ENCODE peak calls at places on chromosomes 5 and 9, in ten cellular contexts. K is A549, V is left ventricle myocardium inferior, X is psoas muscle, R is GM20000, B is choroid plexus epithelial cell, D is astrocyte of the spinal cord, W is AG09309, J is IMR-90, P is RWPE2. Y is an unnamed sample.

GRCh38 chr5:142404046-142404477 is 79.2 kb upstream of the SPRY4 start:
- DNase-seq in K (no peak), V (no peak), X (no peak), R (no peak), B (peak), D (peak), W (no peak), J (peak), P (no peak), Y (no peak)

GRCh38 chr5:121668635-121669034 is 183.0 kb upstream of the FTMT start:
- DNase-seq in K (no peak), V (no peak), X (no peak), R (no peak), B (peak), D (peak), W (no peak), J (no peak), P (no peak), Y (no peak)

GRCh38 chr9:35736201-35736633 is 3.8 kb downstream of the CREB3 start:
- DNase-seq in K (peak), V (peak), X (peak), R (peak), B (peak), D (peak), W (peak), J (peak), P (no peak), Y (peak)

GRCh38 chr9:8254527-8254926 is 454.9 kb upstream of the DMAC1 start:
- DNase-seq in K (no peak), V (no peak), X (no peak), R (no peak), B (no peak), D (peak), W (no peak), J (no peak), P (no peak), Y (no peak)

GRCh38 chr5:65837139-65837538 is 89.2 kb upstream of the ERBIN start:
- DNase-seq in K (no peak), V (no peak), X (no peak), R (no peak), B (peak), D (peak), W (no peak), J (peak), P (no peak), Y (no peak)

GRCh38 chr5:2998106-2998505 is 246.6 kb upstream of the IRX2 start:
- DNase-seq in K (no peak), V (no peak), X (no peak), R (no peak), B (no peak), D (no peak), W (no peak), J (no peak), P (no peak), Y (no peak)

GRCh38 chr5:37710965-37711364 is 128.9 kb downstream of the GDNF start:
- DNase-seq in K (no peak), V (no peak), X (no peak), R (no peak), B (no peak), D (no peak), W (no peak), J (peak), P (no peak), Y (no peak)

GRCh38 chr5:56012281-56012963 is 17.7 kb upstream of the IL6ST start:
- DNase-seq in K (no peak), V (peak), X (no peak), R (no peak), B (peak), D (peak), W (no peak), J (peak), P (no peak), Y (no peak)

GRCh38 chr5:4079881-4080280 is 484.2 kb downstream of the IRX1 start:
- DNase-seq in K (no peak), V (no peak), X (no peak), R (no peak), B (no peak), D (no peak), W (no peak), J (no peak), P (no peak), Y (no peak)

GRCh38 chr5:178683758-178684157 is 46.7 kb downstream of the ZNF354A start:
- DNase-seq in K (no peak), V (no peak), X (no peak), R (no peak), B (no peak), D (no peak), W (no peak), J (no peak), P (no peak), Y (no peak)

GRCh38 chr9:36144322-36145206 is 8.0 kb downstream of the GLIPR2 start:
- DNase-seq in K (no peak), V (no peak), X (no peak), R (peak), B (no peak), D (no peak), W (no peak), J (no peak), P (no peak), Y (peak)

GRCh38 chr5:134053840-134054338 is 49.1 kb upstream of the VDAC1 start:
- DNase-seq in K (no peak), V (no peak), X (no peak), R (no peak), B (no peak), D (peak), W (no peak), J (peak), P (no peak), Y (no peak)

DNA sequence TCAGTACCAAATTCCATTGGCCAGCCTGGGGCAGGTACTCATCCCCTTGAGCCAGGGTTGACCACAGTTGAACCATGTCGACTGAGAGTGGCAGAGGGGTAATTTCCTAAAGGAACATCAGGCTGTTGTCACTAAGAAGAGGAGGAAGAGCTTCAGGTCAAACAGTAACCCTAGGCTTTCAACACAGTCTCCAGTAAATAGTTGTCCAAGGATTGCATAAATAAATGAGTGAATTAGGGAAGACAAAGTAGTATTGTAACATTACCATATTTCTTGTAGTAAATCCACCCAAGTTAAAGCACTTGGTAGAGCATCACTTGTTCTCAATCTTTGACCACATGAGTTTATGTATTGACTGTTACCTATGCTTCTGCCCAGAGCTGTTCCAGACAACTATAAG is 7.4 kb downstream of the PSAT1 start:
- DNase-seq in K (no peak), V (no peak), X (no peak), R (no peak), B (no peak), D (no peak), W (no peak), J (no peak), P (no peak), Y (no peak)
- TF ChIP-seq CTCF in K (no peak), V (no peak), X (no peak), R (no peak), B (no peak), D (no peak), W (no peak), J (no peak), P (no peak), Y (no peak)

GRCh38 chr9:97793067-97793466 is 60.0 kb upstream of the FOXE1 start:
- DNase-seq in K (no peak), V (no peak), X (no peak), R (no peak), B (no peak), D (no peak), W (no peak), J (no peak), P (no peak), Y (no peak)
- TF ChIP-seq CTCF in K (no peak), V (no peak), X (no peak), R (no peak), B (no peak), D (no peak), W (no peak), J (no peak), P (no peak), Y (no peak)

GRCh38 chr9:85716031-85716877 is 25.5 kb downstream of the AGTPBP1 start:
- DNase-seq in K (no peak), V (no peak), X (no peak), R (peak), B (no peak), D (no peak), W (no peak), J (no peak), P (no peak), Y (peak)
- TF ChIP-seq CTCF in K (peak), V (peak), X (no peak), R (peak), B (no peak), D (no peak), W (no peak), J (no peak), P (no peak), Y (peak)

GRCh38 chr5:69032009-69032408 is 61.8 kb upstream of the SLC30A5 start:
- DNase-seq in K (no peak), V (no peak), X (no peak), R (no peak), B (no peak), D (no peak), W (no peak), J (no peak), P (no peak), Y (no peak)
- TF ChIP-seq CTCF in K (no peak), V (no peak), X (no peak), R (no peak), B (peak), D (no peak), W (no peak), J (no peak), P (peak), Y (no peak)

DNA sequence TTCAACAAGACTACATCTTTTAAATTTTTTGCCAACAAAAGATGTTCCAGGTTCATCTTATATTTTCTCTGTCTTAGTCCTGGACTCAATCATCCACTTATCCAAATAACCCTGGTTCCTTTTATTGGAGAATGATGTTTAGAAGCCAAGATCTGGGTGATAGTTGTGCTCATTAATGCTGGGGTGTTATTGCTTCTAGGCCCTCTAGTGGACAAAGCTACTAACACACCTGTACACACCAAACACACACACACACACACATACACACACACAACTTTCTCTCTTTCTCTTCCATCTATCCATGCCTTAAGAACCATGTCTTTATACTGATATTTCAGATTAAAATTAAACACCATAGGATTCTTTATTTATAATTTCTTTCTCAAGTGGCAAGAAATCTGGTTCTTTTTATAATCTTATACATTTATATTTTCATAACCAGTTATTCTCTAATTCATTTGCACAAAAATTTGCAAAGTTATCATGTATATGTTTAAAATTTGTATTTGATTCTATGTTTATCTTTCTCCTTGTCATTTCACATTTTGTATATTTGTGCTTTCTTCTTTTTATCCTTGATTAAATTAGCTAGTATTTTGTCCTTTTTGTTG is 179.1 kb upstream of the SMIM23 start:
- DNase-seq in K (no peak), V (no peak), X (no peak), R (no peak), B (peak), D (no peak), W (no peak), J (peak), P (no peak), Y (no peak)
- TF ChIP-seq CTCF in K (peak), V (peak), X (no peak), R (no peak), B (peak), D (peak), W (peak), J (peak), P (peak), Y (no peak)

GRCh38 chr5:36363101-36363500 is 61.4 kb upstream of the RANBP3L start:
- DNase-seq in K (peak), V (no peak), X (no peak), R (no peak), B (peak), D (peak), W (no peak), J (peak), P (no peak), Y (no peak)
- TF ChIP-seq CTCF in K (no peak), V (no peak), X (no peak), R (no peak), B (peak), D (peak), W (peak), J (peak), P (peak), Y (no peak)

GRCh38 chr9:133591985-133592384 is 17.2 kb downstream of the FAM163B start:
- DNase-seq in K (no peak), V (no peak), X (no peak), R (no peak), B (no peak), D (no peak), W (no peak), J (no peak), P (no peak), Y (no peak)

GRCh38 chr9:133594310-133594709 is 14.9 kb downstream of the FAM163B start:
- DNase-seq in K (no peak), V (no peak), X (no peak), R (no peak), B (no peak), D (no peak), W (no peak), J (no peak), P (no peak), Y (no peak)

GRCh38 chr9:133593587-133593986 is 15.6 kb downstream of the FAM163B start:
- DNase-seq in K (no peak), V (no peak), X (no peak), R (no peak), B (no peak), D (no peak), W (no peak), J (no peak), P (no peak), Y (no peak)

GRCh38 chr9:133591116-133591910 is 17.9 kb downstream of the FAM163B start:
- DNase-seq in K (no peak), V (no peak), X (no peak), R (no peak), B (no peak), D (no peak), W (no peak), J (no peak), P (no peak), Y (no peak)

DNA sequence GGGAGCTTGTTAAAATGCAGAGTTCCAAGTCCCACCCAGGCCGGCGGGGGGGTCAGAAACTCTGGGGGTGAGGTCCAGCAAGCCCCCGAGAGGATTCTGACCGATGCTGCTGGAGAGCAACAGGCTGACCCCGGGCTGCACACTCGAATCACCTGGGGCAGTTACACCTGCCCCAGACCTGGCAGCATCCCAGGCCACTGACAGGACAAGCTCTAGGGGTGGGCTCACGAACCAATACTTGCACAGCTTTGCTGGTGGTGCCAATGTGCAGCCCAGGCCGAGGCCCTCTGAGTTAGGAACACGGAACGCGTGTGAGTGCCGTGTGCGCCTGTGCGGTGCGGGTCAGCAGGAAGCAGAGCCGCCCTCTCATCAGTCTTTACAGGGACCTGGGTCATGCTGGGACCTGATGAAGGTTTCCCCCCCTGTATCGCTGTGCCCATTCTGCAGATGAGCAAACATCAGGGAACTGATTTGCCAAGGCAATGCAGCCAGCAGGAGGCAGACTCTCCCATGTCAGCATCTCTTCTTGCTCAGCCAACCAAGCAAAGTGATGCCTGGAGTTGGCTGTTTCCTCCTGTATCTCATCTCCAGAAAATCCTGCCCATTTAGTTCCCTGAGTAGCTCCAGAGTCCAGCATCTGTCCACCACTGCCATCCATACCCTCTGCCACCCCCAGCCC is 16.3 kb downstream of the FAM163B start:
- DNase-seq in K (no peak), V (no peak), X (no peak), R (no peak), B (peak), D (no peak), W (no peak), J (no peak), P (no peak), Y (peak)
- TF ChIP-seq CTCF in K (peak), V (no peak), X (no peak), R (peak), B (peak), D (peak), W (no peak), J (peak), P (no peak), Y (no peak)

GRCh38 chr5:98349251-98349989 is 424.0 kb upstream of the RGMB start:
- DNase-seq in K (no peak), V (no peak), X (no peak), R (no peak), B (peak), D (peak), W (no peak), J (peak), P (no peak), Y (no peak)

GRCh38 chr5:98349990-98350365 is 423.5 kb upstream of the RGMB start:
- DNase-seq in K (no peak), V (no peak), X (no peak), R (no peak), B (no peak), D (no peak), W (no peak), J (no peak), P (no peak), Y (no peak)
- TF ChIP-seq CTCF in K (no peak), V (no peak), X (no peak), R (no peak), B (no peak), D (no peak), W (no peak), J (no peak), P (peak), Y (no peak)